ENCODE peak calls at places on chromosome 13, in seven cellular contexts. One of them, this sample, is unnamed.

GRCh38 chr13:32067149-32067961 is 35.8 kb downstream of the FRY start:
- DNase-seq in AG10803: no peak
- DNase-seq in cardiac fibroblast: no peak
- DNase-seq in HFF-Myc: no peak
- DNase-seq in right cardiac atrium: no peak
- DNase-seq in sigmoid colon: no peak
- DNase-seq in astrocyte of the spinal cord: no peak
- DNase-seq in this sample: no peak

GRCh38 chr13:114034481-114034891 is 60.6 kb upstream of the C13orf46 start:
- DNase-seq in AG10803: no peak
- DNase-seq in right cardiac atrium: no peak
- DNase-seq in HFF-Myc: no peak
- DNase-seq in cardiac fibroblast: peak
- DNase-seq in sigmoid colon: no peak
- DNase-seq in astrocyte of the spinal cord: peak
- DNase-seq in this sample: no peak

GRCh38 chr13:37602743-37603381 is 4.3 kb upstream of the POSTN start:
- DNase-seq in astrocyte of the spinal cord: peak
- DNase-seq in cardiac fibroblast: peak
- DNase-seq in AG10803: peak
- DNase-seq in sigmoid colon: no peak
- DNase-seq in right cardiac atrium: no peak
- DNase-seq in HFF-Myc: no peak
- DNase-seq in this sample: no peak

GRCh38 chr13:48580886-48581285 is 48.0 kb upstream of the RCBTB2 start:
- DNase-seq in astrocyte of the spinal cord: no peak
- DNase-seq in HFF-Myc: no peak
- DNase-seq in sigmoid colon: no peak
- DNase-seq in cardiac fibroblast: no peak
- DNase-seq in AG10803: no peak
- DNase-seq in right cardiac atrium: no peak
- DNase-seq in this sample: no peak

GRCh38 chr13:112446867-112447266 is 70.7 kb downstream of the SPACA7 start:
- DNase-seq in HFF-Myc: no peak
- DNase-seq in AG10803: no peak
- DNase-seq in sigmoid colon: peak
- DNase-seq in right cardiac atrium: no peak
- DNase-seq in astrocyte of the spinal cord: no peak
- DNase-seq in cardiac fibroblast: no peak
- DNase-seq in this sample: no peak

GRCh38 chr13:44313674-44314073 is 60.0 kb upstream of the SERP2 start:
- DNase-seq in HFF-Myc: peak
- DNase-seq in astrocyte of the spinal cord: peak
- DNase-seq in sigmoid colon: no peak
- DNase-seq in right cardiac atrium: no peak
- DNase-seq in AG10803: peak
- DNase-seq in cardiac fibroblast: peak
- DNase-seq in this sample: no peak

GRCh38 chr13:32200741-32201140 is 114.4 kb downstream of the ZAR1L start:
- DNase-seq in AG10803: peak
- DNase-seq in sigmoid colon: no peak
- DNase-seq in astrocyte of the spinal cord: no peak
- DNase-seq in HFF-Myc: no peak
- DNase-seq in cardiac fibroblast: no peak
- DNase-seq in right cardiac atrium: no peak
- DNase-seq in this sample: no peak

GRCh38 chr13:46535002-46535401 is 18.0 kb upstream of the LRCH1 start:
- DNase-seq in astrocyte of the spinal cord: no peak
- DNase-seq in cardiac fibroblast: no peak
- DNase-seq in sigmoid colon: no peak
- DNase-seq in right cardiac atrium: no peak
- DNase-seq in AG10803: no peak
- DNase-seq in HFF-Myc: no peak
- DNase-seq in this sample: no peak

GRCh38 chr13:28324181-28324789 is 170.6 kb downstream of the FLT1 start:
- DNase-seq in HFF-Myc: no peak
- DNase-seq in right cardiac atrium: peak
- DNase-seq in sigmoid colon: no peak
- DNase-seq in astrocyte of the spinal cord: peak
- DNase-seq in AG10803: peak
- DNase-seq in cardiac fibroblast: peak
- DNase-seq in this sample: no peak

GRCh38 chr13:103803349-103803748 is 737.1 kb upstream of the SLC10A2 start:
- DNase-seq in AG10803: no peak
- DNase-seq in HFF-Myc: no peak
- DNase-seq in sigmoid colon: no peak
- DNase-seq in right cardiac atrium: no peak
- DNase-seq in astrocyte of the spinal cord: no peak
- DNase-seq in cardiac fibroblast: no peak
- DNase-seq in this sample: no peak

GRCh38 chr13:87331178-87331577 is 340.0 kb upstream of the SLITRK5 start:
- DNase-seq in right cardiac atrium: no peak
- DNase-seq in astrocyte of the spinal cord: peak
- DNase-seq in AG10803: peak
- DNase-seq in cardiac fibroblast: no peak
- DNase-seq in HFF-Myc: no peak
- DNase-seq in sigmoid colon: no peak
- DNase-seq in this sample: no peak

GRCh38 chr13:86864376-86864775 is 806.8 kb upstream of the SLITRK5 start:
- DNase-seq in sigmoid colon: no peak
- DNase-seq in HFF-Myc: no peak
- DNase-seq in AG10803: no peak
- DNase-seq in astrocyte of the spinal cord: no peak
- DNase-seq in right cardiac atrium: no peak
- DNase-seq in cardiac fibroblast: no peak
- DNase-seq in this sample: no peak

GRCh38 chr13:73810647-73811046 is 323.6 kb downstream of the KLF12 start:
- DNase-seq in right cardiac atrium: no peak
- DNase-seq in sigmoid colon: no peak
- DNase-seq in HFF-Myc: no peak
- DNase-seq in AG10803: no peak
- DNase-seq in astrocyte of the spinal cord: no peak
- DNase-seq in cardiac fibroblast: no peak
- DNase-seq in this sample: no peak

GRCh38 chr13:46354143-46355087 is 32.6 kb downstream of the RUBCNL start:
- DNase-seq in AG10803: peak
- DNase-seq in right cardiac atrium: no peak
- DNase-seq in cardiac fibroblast: peak
- DNase-seq in astrocyte of the spinal cord: peak
- DNase-seq in sigmoid colon: no peak
- DNase-seq in HFF-Myc: peak
- DNase-seq in this sample: no peak

GRCh38 chr13:43170497-43170896 is 147.1 kb downstream of the DNAJC15 start:
- DNase-seq in astrocyte of the spinal cord: no peak
- DNase-seq in cardiac fibroblast: no peak
- DNase-seq in right cardiac atrium: no peak
- DNase-seq in sigmoid colon: no peak
- DNase-seq in AG10803: no peak
- DNase-seq in HFF-Myc: no peak
- DNase-seq in this sample: no peak

GRCh38 chr13:102597029-102598015 is 536 bp downstream of the TPP2 start:
- DNase-seq in astrocyte of the spinal cord: peak
- DNase-seq in cardiac fibroblast: peak
- DNase-seq in AG10803: peak
- DNase-seq in right cardiac atrium: peak
- DNase-seq in sigmoid colon: peak
- DNase-seq in HFF-Myc: no peak
- DNase-seq in this sample: no peak

GRCh38 chr13:92954746-92955145 is 271.9 kb upstream of the GPC6 start:
- DNase-seq in astrocyte of the spinal cord: no peak
- DNase-seq in sigmoid colon: no peak
- DNase-seq in cardiac fibroblast: no peak
- DNase-seq in AG10803: no peak
- DNase-seq in right cardiac atrium: no peak
- DNase-seq in HFF-Myc: no peak
- DNase-seq in this sample: no peak

GRCh38 chr13:90105276-90105675 is 1242.2 kb upstream of the MIR17HG start:
- DNase-seq in astrocyte of the spinal cord: peak
- DNase-seq in HFF-Myc: no peak
- DNase-seq in AG10803: peak
- DNase-seq in sigmoid colon: no peak
- DNase-seq in cardiac fibroblast: peak
- DNase-seq in right cardiac atrium: no peak
- DNase-seq in this sample: no peak

GRCh38 chr13:26707122-26708006 is 53.2 kb downstream of the GPR12 start:
- DNase-seq in AG10803: peak
- DNase-seq in cardiac fibroblast: peak
- DNase-seq in sigmoid colon: no peak
- DNase-seq in HFF-Myc: peak
- DNase-seq in right cardiac atrium: no peak
- DNase-seq in astrocyte of the spinal cord: peak
- DNase-seq in this sample: no peak

GRCh38 chr13:39485314-39485700 is 117.7 kb downstream of the LHFPL6 start:
- DNase-seq in sigmoid colon: no peak
- DNase-seq in right cardiac atrium: no peak
- DNase-seq in astrocyte of the spinal cord: peak
- DNase-seq in cardiac fibroblast: peak
- DNase-seq in HFF-Myc: no peak
- DNase-seq in AG10803: peak
- DNase-seq in this sample: no peak

GRCh38 chr13:45206340-45206739 is 5.5 kb upstream of the KCTD4 start:
- DNase-seq in astrocyte of the spinal cord: peak
- DNase-seq in AG10803: peak
- DNase-seq in right cardiac atrium: no peak
- DNase-seq in HFF-Myc: peak
- DNase-seq in sigmoid colon: no peak
- DNase-seq in cardiac fibroblast: peak
- DNase-seq in this sample: no peak

GRCh38 chr13:28954810-28955209 is 134.7 kb downstream of the MTUS2 start:
- DNase-seq in astrocyte of the spinal cord: no peak
- DNase-seq in cardiac fibroblast: no peak
- DNase-seq in AG10803: no peak
- DNase-seq in sigmoid colon: no peak
- DNase-seq in right cardiac atrium: no peak
- DNase-seq in HFF-Myc: no peak
- DNase-seq in this sample: no peak

GRCh38 chr13:113649212-113649611 is 8.8 kb downstream of the ATP4B start:
- DNase-seq in AG10803: no peak
- DNase-seq in astrocyte of the spinal cord: no peak
- DNase-seq in right cardiac atrium: no peak
- DNase-seq in HFF-Myc: no peak
- DNase-seq in sigmoid colon: peak
- DNase-seq in cardiac fibroblast: no peak
- DNase-seq in this sample: no peak

GRCh38 chr13:113458218-113459065 is 5.2 kb upstream of the ADPRHL1 start:
- DNase-seq in sigmoid colon: peak
- DNase-seq in astrocyte of the spinal cord: peak
- DNase-seq in HFF-Myc: no peak
- DNase-seq in AG10803: no peak
- DNase-seq in cardiac fibroblast: no peak
- DNase-seq in right cardiac atrium: no peak
- DNase-seq in this sample: no peak

GRCh38 chr13:27367570-27367969 is 56.8 kb upstream of the GTF3A start:
- DNase-seq in cardiac fibroblast: no peak
- DNase-seq in AG10803: no peak
- DNase-seq in astrocyte of the spinal cord: no peak
- DNase-seq in right cardiac atrium: no peak
- DNase-seq in HFF-Myc: no peak
- DNase-seq in sigmoid colon: no peak
- DNase-seq in this sample: no peak

GRCh38 chr13:111385182-111385857 is 64.9 kb downstream of the TEX29 start:
- DNase-seq in AG10803: no peak
- DNase-seq in sigmoid colon: no peak
- DNase-seq in HFF-Myc: no peak
- DNase-seq in right cardiac atrium: no peak
- DNase-seq in astrocyte of the spinal cord: no peak
- DNase-seq in cardiac fibroblast: no peak
- DNase-seq in this sample: no peak

GRCh38 chr13:111486801-111487200 is 166.4 kb downstream of the TEX29 start:
- DNase-seq in cardiac fibroblast: no peak
- DNase-seq in sigmoid colon: no peak
- DNase-seq in right cardiac atrium: no peak
- DNase-seq in astrocyte of the spinal cord: no peak
- DNase-seq in AG10803: no peak
- DNase-seq in HFF-Myc: no peak
- DNase-seq in this sample: no peak

GRCh38 chr13:36436811-36437210 is 4.5 kb downstream of the CCNA1 start:
- DNase-seq in cardiac fibroblast: peak
- DNase-seq in right cardiac atrium: no peak
- DNase-seq in HFF-Myc: no peak
- DNase-seq in astrocyte of the spinal cord: no peak
- DNase-seq in sigmoid colon: no peak
- DNase-seq in AG10803: no peak
- DNase-seq in this sample: no peak

GRCh38 chr13:76293751-76294150 is 592.5 kb downstream of the KCTD12 start:
- DNase-seq in HFF-Myc: no peak
- DNase-seq in sigmoid colon: no peak
- DNase-seq in right cardiac atrium: no peak
- DNase-seq in astrocyte of the spinal cord: no peak
- DNase-seq in AG10803: peak
- DNase-seq in cardiac fibroblast: peak
- DNase-seq in this sample: no peak

GRCh38 chr13:94842901-94843300 is 130.6 kb upstream of the SOX21 start:
- DNase-seq in sigmoid colon: no peak
- DNase-seq in astrocyte of the spinal cord: no peak
- DNase-seq in right cardiac atrium: no peak
- DNase-seq in cardiac fibroblast: no peak
- DNase-seq in AG10803: no peak
- DNase-seq in HFF-Myc: no peak
- DNase-seq in this sample: no peak

GRCh38 chr13:30735025-30735967 is at the start of gene ALOX5AP:
- DNase-seq in sigmoid colon: no peak
- DNase-seq in cardiac fibroblast: no peak
- DNase-seq in right cardiac atrium: no peak
- DNase-seq in HFF-Myc: no peak
- DNase-seq in astrocyte of the spinal cord: no peak
- DNase-seq in AG10803: no peak
- DNase-seq in this sample: no peak
- H3K4me3 ChIP-seq in sigmoid colon: peak
- H3K4me3 ChIP-seq in cardiac fibroblast: no peak
- H3K4me3 ChIP-seq in right cardiac atrium: no peak
- H3K4me3 ChIP-seq in HFF-Myc: no peak
- H3K4me3 ChIP-seq in astrocyte of the spinal cord: no peak
- H3K4me3 ChIP-seq in AG10803: no peak
- H3K4me3 ChIP-seq in this sample: peak

GRCh38 chr13:70889163-70889562 is 780.9 kb upstream of the KLHL1 start:
- DNase-seq in astrocyte of the spinal cord: no peak
- DNase-seq in right cardiac atrium: no peak
- DNase-seq in cardiac fibroblast: no peak
- DNase-seq in sigmoid colon: no peak
- DNase-seq in HFF-Myc: no peak
- DNase-seq in AG10803: no peak
- DNase-seq in this sample: no peak
- H3K4me3 ChIP-seq in astrocyte of the spinal cord: no peak
- H3K4me3 ChIP-seq in right cardiac atrium: no peak
- H3K4me3 ChIP-seq in cardiac fibroblast: no peak
- H3K4me3 ChIP-seq in sigmoid colon: no peak
- H3K4me3 ChIP-seq in HFF-Myc: no peak
- H3K4me3 ChIP-seq in AG10803: no peak
- H3K4me3 ChIP-seq in this sample: no peak

GRCh38 chr13:33235564-33235963 is 50.0 kb downstream of the STARD13 start:
- DNase-seq in sigmoid colon: no peak
- DNase-seq in HFF-Myc: no peak
- DNase-seq in cardiac fibroblast: peak
- DNase-seq in AG10803: peak
- DNase-seq in right cardiac atrium: no peak
- DNase-seq in astrocyte of the spinal cord: no peak
- DNase-seq in this sample: no peak
- H3K4me3 ChIP-seq in sigmoid colon: no peak
- H3K4me3 ChIP-seq in HFF-Myc: no peak
- H3K4me3 ChIP-seq in cardiac fibroblast: no peak
- H3K4me3 ChIP-seq in AG10803: no peak
- H3K4me3 ChIP-seq in right cardiac atrium: no peak
- H3K4me3 ChIP-seq in astrocyte of the spinal cord: no peak
- H3K4me3 ChIP-seq in this sample: no peak

GRCh38 chr13:99995503-99996176 is 14.1 kb downstream of the ZIC2 start:
- DNase-seq in HFF-Myc: no peak
- DNase-seq in cardiac fibroblast: peak
- DNase-seq in sigmoid colon: no peak
- DNase-seq in AG10803: no peak
- DNase-seq in right cardiac atrium: no peak
- DNase-seq in astrocyte of the spinal cord: peak
- DNase-seq in this sample: no peak
- H3K4me3 ChIP-seq in HFF-Myc: no peak
- H3K4me3 ChIP-seq in cardiac fibroblast: no peak
- H3K4me3 ChIP-seq in sigmoid colon: no peak
- H3K4me3 ChIP-seq in AG10803: no peak
- H3K4me3 ChIP-seq in right cardiac atrium: peak
- H3K4me3 ChIP-seq in astrocyte of the spinal cord: peak
- H3K4me3 ChIP-seq in this sample: no peak

This sample was measured in breast epithelium.